ENCODE peak calls at places on chromosomes 16 and 17, in nine cellular contexts. Q is GM23338, R is colonic mucosa, U is right atrium auricular region, P is cardiac muscle cell, W is uterus, K is IMR-90, Y is endodermal cell, D is heart right ventricle. F is an unnamed sample.

GRCh38 chr16:24761526-24761925 is 32.1 kb downstream of the TNRC6A start:
- DNase-seq in D (no peak), Y (no peak), W (no peak), P (no peak), R (no peak), K (no peak), Q (no peak), U (no peak), F (no peak)

GRCh38 chr16:30658731-30659506 is 688 bp downstream of the FBRS start:
- DNase-seq in Y (peak; percentile 73), P (peak; percentile 99), D (peak; percentile 80), U (peak; percentile 87), R (peak; percentile 84), K (peak; percentile 97), Q (peak; percentile 94), W (peak; percentile 91), F (peak; percentile 86)

GRCh38 chr17:49574283-49574892 is 1.3 kb upstream of the NXPH3 start:
- DNase-seq in W (no peak), U (no peak), K (no peak), Y (peak; percentile 65), P (no peak), R (no peak), Q (no peak), D (no peak), F (no peak)

GRCh38 chr17:320809-321385 is 31.7 kb downstream of the RPH3AL start:
- DNase-seq in U (no peak), D (no peak), W (no peak), Q (peak; percentile 78), P (peak; percentile 5), R (no peak), Y (peak; percentile 98), K (no peak), F (no peak)

GRCh38 chr17:8173056-8173870 is 2.9 kb downstream of the TMEM107 start:
- DNase-seq in K (peak; percentile 99), P (peak; percentile 98), W (peak; percentile 89), D (no peak), Y (peak; percentile 94), U (no peak), Q (peak; percentile 97), R (peak; percentile 85), F (peak; percentile 86)

GRCh38 chr16:51225902-51226301 is 74.8 kb upstream of the SALL1 start:
- DNase-seq in U (no peak), D (no peak), Y (no peak), P (no peak), K (no peak), W (no peak), Q (no peak), R (no peak), F (no peak)

GRCh38 chr16:51651061-51651466 is 500.0 kb upstream of the SALL1 start:
- DNase-seq in W (no peak), P (peak; percentile 25), R (no peak), U (no peak), Y (peak; percentile 54), D (no peak), Q (peak; percentile 30), K (no peak), F (no peak)

GRCh38 chr17:74325743-74326379 is at the start of gene KIF19:
- DNase-seq in R (peak; percentile 36), D (peak; percentile 65), P (peak; percentile 22), U (no peak), Y (peak; percentile 92), W (no peak), K (no peak), Q (peak; percentile 85), F (peak; percentile 56)

GRCh38 chr17:41548844-41549595 is 20.9 kb upstream of the KRT19 start:
- DNase-seq in K (peak; percentile 86), Y (peak; percentile 98), P (peak; percentile 90), D (peak; percentile 79), R (peak; percentile 93), U (peak; percentile 80), Q (peak; percentile 96), W (peak; percentile 87), F (peak; percentile 50)

GRCh38 chr17:41549596-41550039 is 21.5 kb upstream of the KRT19 start:
- DNase-seq in P (no peak), Y (peak; percentile 63), U (no peak), R (peak; percentile 78), Q (no peak), K (peak; percentile 56), W (peak; percentile 40), D (no peak), F (no peak)

GRCh38 chr17:41547378-41547841 is 19.3 kb upstream of the KRT19 start:
- DNase-seq in Q (no peak), R (no peak), W (peak; percentile 54), U (no peak), K (no peak), P (peak; percentile 73), Y (peak; percentile 70), D (no peak), F (no peak)

GRCh38 chr17:41546819-41547218 is 18.7 kb upstream of the KRT19 start:
- DNase-seq in U (no peak), W (no peak), Q (no peak), R (no peak), Y (no peak), K (no peak), D (no peak), P (no peak), F (no peak)

DNA sequence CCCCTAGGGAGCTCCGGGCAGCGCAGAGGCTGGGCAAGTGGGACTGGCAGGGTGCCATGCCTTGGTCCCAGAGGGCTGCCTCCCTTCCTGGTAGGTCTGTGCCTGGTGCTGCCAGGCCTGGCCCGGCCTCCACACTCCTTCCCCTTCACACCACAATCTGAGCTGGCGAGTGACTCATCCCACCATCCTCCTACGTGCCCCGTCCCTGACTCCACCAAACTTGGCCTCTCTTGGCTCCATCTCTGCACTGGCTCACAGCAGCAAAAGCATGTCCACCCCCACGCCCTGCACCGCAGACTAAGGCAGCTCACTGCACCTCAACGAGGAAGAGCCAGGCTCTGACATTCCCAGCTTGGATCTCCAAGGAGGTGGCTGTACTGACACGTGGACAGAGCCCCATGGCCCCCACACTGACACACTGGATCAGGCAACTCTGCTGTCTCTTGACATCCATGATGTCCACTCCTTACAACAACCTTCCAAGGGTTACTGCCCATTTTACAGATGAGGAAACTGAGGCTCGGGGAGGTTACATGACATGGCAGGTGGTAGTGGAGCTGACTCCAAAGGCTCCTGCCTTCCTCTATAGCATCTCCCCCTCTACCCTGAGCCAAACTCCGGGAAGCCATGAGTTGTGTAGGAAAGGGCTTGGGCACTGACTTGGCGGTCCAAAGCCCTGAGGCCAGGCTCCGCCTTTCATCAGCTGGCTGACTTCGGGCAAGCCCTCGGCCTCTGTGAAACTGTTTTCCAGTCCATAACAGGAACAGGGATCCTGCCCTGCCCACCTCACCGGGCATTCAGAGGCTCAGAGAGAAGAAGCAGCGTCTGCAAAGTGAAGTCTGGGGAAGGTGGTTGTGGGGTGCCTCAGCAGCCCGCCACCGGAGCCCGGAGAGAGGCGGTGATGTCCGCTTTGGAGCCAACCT is 20.1 kb upstream of the KRT19 start:
- DNase-seq in K (peak; percentile 98), R (peak; percentile 75), P (peak; percentile 98), Q (no peak), W (peak; percentile 93), U (peak; percentile 66), D (peak; percentile 37), Y (peak; percentile 64), F (no peak)
- H3K4me3 ChIP-seq in K (no peak overlapping the region), R (no peak overlapping the region), P (no peak overlapping the region), Q (peak overlapping the region; percentile 48), W (no peak overlapping the region), U (peak overlapping the region; percentile 23), D (peak overlapping the region; percentile 20), Y (no peak overlapping the region), F (no peak overlapping the region)

DNA sequence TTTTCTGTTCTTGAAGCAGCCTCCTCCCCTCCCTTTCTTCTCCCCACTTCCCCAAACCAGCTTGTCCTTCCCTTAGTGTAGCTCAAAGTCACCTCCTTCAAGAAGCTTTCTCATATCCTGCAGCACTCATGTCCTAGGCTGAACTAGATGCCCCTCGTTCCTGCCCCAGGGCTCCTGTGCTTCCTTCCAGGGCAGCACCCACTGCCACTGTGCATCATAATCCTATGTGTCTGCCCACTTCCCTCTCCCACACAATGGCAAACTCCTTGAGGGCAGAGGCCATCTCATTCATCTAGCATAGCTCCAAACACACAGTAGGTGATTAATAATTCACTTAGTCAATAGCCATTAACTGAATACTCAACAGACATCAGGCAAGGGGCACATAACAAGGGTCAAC is 6.9 kb upstream of the TMEM132E start:
- DNase-seq in R (no peak), K (no peak), D (no peak), W (no peak), P (no peak), U (no peak), Q (no peak), Y (no peak), F (no peak)
- TF ChIP-seq CTCF in R (no peak), K (no peak), D (no peak), W (no peak), P (no peak), U (no peak), Q (no peak), Y (no peak), F (no peak)

GRCh38 chr17:67717192-67717623 is 528 bp upstream of the NOL11 start:
- DNase-seq in W (no peak), P (no peak), U (no peak), Q (peak; percentile 7), Y (no peak), D (no peak), K (no peak), R (no peak), F (no peak)

GRCh38 chr17:67716405-67716798 is 1.3 kb upstream of the NOL11 start:
- DNase-seq in W (no peak), K (no peak), D (no peak), Y (no peak), Q (no peak), U (no peak), P (no peak), R (no peak), F (no peak)

GRCh38 chr17:67713169-67713568 is 4.6 kb upstream of the NOL11 start:
- DNase-seq in Q (no peak), P (no peak), K (no peak), U (no peak), W (no peak), D (no peak), Y (no peak), R (no peak), F (no peak)

GRCh38 chr17:67718325-67718941 is 697 bp downstream of the NOL11 start:
- DNase-seq in R (peak; percentile 34), U (no peak), K (peak; percentile 49), D (no peak), Y (peak; percentile 82), Q (peak; percentile 53), P (peak; percentile 26), W (no peak), F (no peak)

DNA sequence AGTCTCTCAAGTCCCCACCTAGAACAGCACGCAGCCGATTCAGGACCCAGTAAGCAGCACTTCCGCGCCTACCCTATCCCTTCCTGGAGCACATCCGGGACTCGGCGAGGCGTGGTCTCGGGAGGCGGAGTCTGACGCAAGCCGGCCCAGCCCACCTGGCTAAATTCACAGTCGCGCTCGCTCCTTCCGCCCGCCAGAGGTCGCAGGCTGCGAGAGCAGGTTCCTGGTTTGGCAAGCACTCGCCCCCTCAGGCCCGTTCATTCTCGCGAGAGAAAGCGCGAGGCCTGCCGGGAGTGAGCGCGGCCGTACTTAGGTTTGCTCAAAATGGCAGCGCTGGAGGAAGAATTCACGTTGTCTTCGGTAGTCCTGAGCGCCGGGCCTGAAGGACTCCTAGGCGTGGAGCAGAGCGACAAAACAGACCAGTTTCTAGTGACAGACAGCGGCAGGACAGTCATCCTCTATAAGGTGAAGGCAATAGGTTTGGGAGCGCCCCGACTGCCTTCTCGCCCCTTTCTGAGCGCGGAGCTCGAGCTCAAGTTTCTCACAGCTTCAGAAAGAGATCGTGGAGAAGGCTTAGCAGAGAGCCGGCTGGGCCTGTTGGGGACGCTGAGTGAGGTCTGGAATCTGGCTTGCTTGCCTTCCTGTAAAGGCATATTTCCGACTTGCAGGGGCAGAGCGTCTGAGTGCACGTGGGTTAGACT is at the start of gene NOL11:
- DNase-seq in P (peak; percentile 99), W (peak; percentile 98), D (peak; percentile 99), Y (peak; percentile 100), Q (peak; percentile 99), K (peak; percentile 98), R (peak; percentile 100), U (peak; percentile 99), F (peak; percentile 100)
- H3K4me3 ChIP-seq in P (peak within 1 kb of the TSS; percentile 46), W (peak within 1 kb of the TSS; percentile 67), D (peak within 1 kb of the TSS; percentile 95), Y (peak within 1 kb of the TSS; percentile 93), Q (peak within 1 kb of the TSS; percentile 96), K (peak within 1 kb of the TSS; percentile 64), R (peak within 1 kb of the TSS; percentile 78), U (peak within 1 kb of the TSS; percentile 92), F (peak within 1 kb of the TSS; percentile 76)

DNA sequence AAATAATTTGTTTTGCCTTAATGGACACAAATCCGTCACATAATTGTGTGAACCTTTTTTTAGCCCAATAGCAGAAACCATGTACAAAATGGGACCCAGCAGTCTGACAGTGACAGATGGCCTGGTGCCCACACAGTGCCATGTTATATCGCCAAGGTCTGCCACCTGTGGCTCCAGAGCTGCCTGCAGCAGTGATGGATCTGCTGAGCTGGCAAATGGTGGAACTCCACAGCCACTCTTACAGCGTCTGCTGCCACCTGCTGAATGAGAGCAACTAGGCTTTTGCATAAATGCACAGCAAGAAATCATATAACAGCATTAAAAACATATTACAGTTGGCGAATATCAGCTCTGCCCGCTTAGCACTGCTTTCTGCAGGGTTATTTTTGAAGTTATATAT is 59.4 kb downstream of the NUP93 start:
- DNase-seq in P (peak; percentile 58), Q (no peak), R (peak; percentile 29), U (no peak), Y (no peak), W (peak; percentile 24), K (peak; percentile 60), D (peak; percentile 12), F (no peak)
- TF ChIP-seq CTCF in P (peak; percentile 42), Q (peak; percentile 27), R (no peak), U (no peak), Y (peak; percentile 70), W (peak; percentile 26), K (peak; percentile 60), D (peak; percentile 52), F (peak; percentile 30)